ENCODE peak calls at places on chromosomes 6 and 20, in four cellular contexts. M is K562, E is HepG2, B is GM12878. C is an unnamed sample. For H3K27me3, the result is how much of the 10 kb centered on the place peaks cover.

GRCh38 chr20:49029203-49029602 is 16.9 kb upstream of the CSE1L start:
- DNase-seq in M (no peak), E (no peak), B (no peak), C (no peak)

GRCh38 chr6:15330174-15330934 is 84.5 kb downstream of the JARID2 start:
- DNase-seq in M (no peak), E (no peak), B (no peak), C (no peak)

GRCh38 chr6:132464538-132465256 is 48.2 kb downstream of the STX7 start:
- DNase-seq in M (no peak), E (peak), B (no peak), C (no peak)

GRCh38 chr6:150835620-150836019 is 29.9 kb upstream of the MTHFD1L start:
- DNase-seq in M (no peak), E (no peak), B (no peak), C (peak)

GRCh38 chr20:7856756-7857155 is 83.5 kb downstream of the HAO1 start:
- DNase-seq in M (no peak), E (no peak), B (no peak), C (no peak)

GRCh38 chr6:101395345-101395744 is 1.8 kb downstream of the GRIK2 start:
- DNase-seq in M (no peak), E (no peak), B (no peak), C (no peak)

GRCh38 chr6:148345176-148345575 is 2.5 kb downstream of the SASH1 start:
- DNase-seq in M (no peak), E (peak), B (no peak), C (no peak)

GRCh38 chr6:90098025-90098474 is 198.6 kb downstream of the BACH2 start:
- DNase-seq in M (no peak), E (no peak), B (no peak), C (no peak)

GRCh38 chr20:50540620-50541605 is 30.7 kb downstream of the PTPN1 start:
- DNase-seq in M (no peak), E (peak), B (no peak), C (peak)

GRCh38 chr6:36949636-36950035 is 4.9 kb upstream of the PI16 start:
- DNase-seq in M (no peak), E (no peak), B (no peak), C (no peak)

GRCh38 chr6:170316071-170316470 is 9.5 kb downstream of the FAM120B start:
- DNase-seq in M (no peak), E (no peak), B (no peak), C (no peak)

GRCh38 chr20:63025534-63026331 is 19.0 kb upstream of the BHLHE23 start:
- DNase-seq in M (no peak), E (no peak), B (no peak), C (no peak)

GRCh38 chr20:8148501-8148900 is 16.4 kb downstream of the PLCB1 start:
- DNase-seq in M (no peak), E (no peak), B (no peak), C (no peak)

GRCh38 chr6:3407840-3408239 is 49.0 kb downstream of the SLC22A23 start:
- DNase-seq in M (no peak), E (no peak), B (no peak), C (no peak)

GRCh38 chr20:49385471-49385870 is 97.0 kb downstream of the KCNB1 start:
- DNase-seq in M (peak), E (peak), B (no peak), C (peak)

GRCh38 chr6:77883849-77884248 is 231.0 kb downstream of the MEI4 start:
- DNase-seq in M (no peak), E (no peak), B (no peak), C (no peak)

GRCh38 chr6:82988904-82989303 is 76.7 kb downstream of the UBE3D start:
- DNase-seq in M (peak), E (no peak), B (no peak), C (no peak)

GRCh38 chr6:33343953-33344611 is 26.5 kb upstream of the ZBTB22 start:
- DNase-seq in M (no peak), E (no peak), B (no peak), C (no peak)

GRCh38 chr6:69138893-69139494 is 503.9 kb downstream of the ADGRB3 start:
- DNase-seq in M (no peak), E (no peak), B (no peak), C (no peak)

GRCh38 chr6:81876977-81877376 is 124.5 kb upstream of the TENT5A start:
- DNase-seq in M (no peak), E (no peak), B (no peak), C (no peak)

GRCh38 chr6:43870660-43871061 is 100.7 kb downstream of the VEGFA start:
- DNase-seq in M (no peak), E (no peak), B (no peak), C (no peak)

GRCh38 chr6:168988801-168989200 is 264.8 kb downstream of the THBS2 start:
- DNase-seq in M (no peak), E (no peak), B (no peak), C (no peak)

GRCh38 chr6:110693994-110694393 is 121.3 kb downstream of the CDK19 start:
- DNase-seq in M (no peak), E (no peak), B (no peak), C (no peak)

GRCh38 chr20:47749367-47749766 is 35.9 kb downstream of the SULF2 start:
- DNase-seq in M (no peak), E (no peak), B (no peak), C (no peak)

GRCh38 chr6:51865176-51865575 is 222.2 kb downstream of the PKHD1 start:
- DNase-seq in M (no peak), E (no peak), B (no peak), C (no peak)

GRCh38 chr6:45422541-45423110 is 44.9 kb upstream of the SUPT3H start:
- DNase-seq in M (peak), E (no peak), B (no peak), C (no peak)

GRCh38 chr20:51426879-51427624 is 115.5 kb downstream of the NFATC2 start:
- DNase-seq in M (no peak), E (peak), B (no peak), C (no peak)

GRCh38 chr20:35971981-35972380 is 3.6 kb downstream of the CNBD2 start:
- DNase-seq in M (no peak), E (no peak), B (no peak), C (no peak)

GRCh38 chr6:135750081-135750480 is 101.4 kb upstream of the PDE7B start:
- DNase-seq in M (no peak), E (no peak), B (no peak), C (no peak)

GRCh38 chr20:49969946-49970345 is 12.8 kb upstream of the SNAI1 start:
- DNase-seq in M (no peak), E (no peak), B (no peak), C (no peak)

GRCh38 chr6:49550413-49551125 is at the start of gene C6orf141:
- DNase-seq in M (no peak), E (no peak), B (no peak), C (peak)

GRCh38 chr6:159303784-159304183 is 134.6 kb downstream of the FNDC1 start:
- DNase-seq in M (no peak), E (no peak), B (no peak), C (no peak)

GRCh38 chr6:6695711-6696048 is 107.2 kb downstream of the LY86 start:
- DNase-seq in M (no peak), E (no peak), B (no peak), C (no peak)

DNA sequence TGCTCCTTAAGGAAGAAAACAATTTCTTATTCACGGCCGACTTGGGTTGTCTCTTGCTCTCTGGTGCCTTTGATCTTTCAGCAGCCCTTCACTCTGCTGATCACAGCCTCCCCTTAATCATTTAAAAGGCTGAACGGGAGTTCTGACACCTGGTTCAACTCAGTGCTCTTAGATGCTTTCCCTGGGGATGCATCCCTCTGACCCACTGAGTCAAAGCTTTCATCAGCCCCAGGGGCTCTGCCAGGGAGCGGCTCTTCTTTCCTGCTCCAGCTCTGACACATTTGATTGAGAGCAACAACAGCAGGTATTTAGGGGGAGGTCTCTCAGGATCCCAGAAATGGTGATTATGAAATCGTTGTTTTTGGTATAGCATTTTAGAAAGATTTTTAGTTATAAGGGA is 79.1 kb upstream of the FYN start:
- DNase-seq in M (no peak), E (no peak), B (no peak), C (no peak)
- TF ChIP-seq CEBPB in M (no peak), E (no peak), B (no peak), C (no peak)

DNA sequence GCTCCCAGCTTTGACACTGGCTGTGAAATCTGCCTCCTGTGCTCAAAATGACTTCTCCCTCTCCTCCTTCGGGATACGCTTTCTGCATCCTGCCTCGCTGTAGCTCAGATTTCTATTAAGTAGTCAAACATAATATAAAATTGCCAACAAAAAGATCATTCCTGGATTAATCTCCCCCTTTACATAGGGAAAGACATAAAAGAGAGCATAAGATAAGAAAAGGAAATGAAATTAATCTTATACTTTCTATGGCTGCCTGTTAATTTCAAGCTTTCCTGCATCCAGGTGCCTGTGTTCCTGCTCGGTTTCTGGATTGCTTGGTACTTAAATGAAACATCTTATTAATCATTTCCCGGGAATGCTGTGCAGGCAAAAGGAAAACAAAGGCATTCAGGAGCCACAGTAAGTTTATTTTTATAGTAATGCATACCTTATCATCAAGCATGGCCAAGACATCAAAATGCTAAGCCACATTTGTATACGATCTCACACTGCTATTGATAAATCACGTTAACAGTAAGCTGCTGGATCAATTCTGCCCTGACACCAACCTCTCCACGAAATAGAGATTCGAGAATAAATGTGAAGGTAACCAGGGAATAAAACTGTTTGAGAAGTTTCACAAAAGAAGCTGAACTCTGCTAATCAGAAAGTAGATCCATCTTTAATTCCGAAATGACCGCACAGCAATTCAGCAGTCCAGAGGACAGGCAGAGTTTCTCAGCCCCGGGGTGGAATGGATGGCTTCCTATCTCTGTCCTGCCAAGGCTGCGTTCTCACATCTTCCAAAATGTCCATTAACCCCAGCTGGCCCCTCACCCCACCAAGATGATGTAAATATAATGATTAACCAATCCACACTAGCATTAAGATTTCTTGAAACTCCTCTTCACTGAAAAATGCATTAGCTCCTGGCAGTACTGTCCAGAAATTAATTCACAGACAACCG is 32.6 kb upstream of the APCDD1L start:
- DNase-seq in M (no peak), E (no peak), B (no peak), C (no peak)
- TF ChIP-seq ZBTB33 in M (no peak), E (no peak), B (no peak), C (no peak)

DNA sequence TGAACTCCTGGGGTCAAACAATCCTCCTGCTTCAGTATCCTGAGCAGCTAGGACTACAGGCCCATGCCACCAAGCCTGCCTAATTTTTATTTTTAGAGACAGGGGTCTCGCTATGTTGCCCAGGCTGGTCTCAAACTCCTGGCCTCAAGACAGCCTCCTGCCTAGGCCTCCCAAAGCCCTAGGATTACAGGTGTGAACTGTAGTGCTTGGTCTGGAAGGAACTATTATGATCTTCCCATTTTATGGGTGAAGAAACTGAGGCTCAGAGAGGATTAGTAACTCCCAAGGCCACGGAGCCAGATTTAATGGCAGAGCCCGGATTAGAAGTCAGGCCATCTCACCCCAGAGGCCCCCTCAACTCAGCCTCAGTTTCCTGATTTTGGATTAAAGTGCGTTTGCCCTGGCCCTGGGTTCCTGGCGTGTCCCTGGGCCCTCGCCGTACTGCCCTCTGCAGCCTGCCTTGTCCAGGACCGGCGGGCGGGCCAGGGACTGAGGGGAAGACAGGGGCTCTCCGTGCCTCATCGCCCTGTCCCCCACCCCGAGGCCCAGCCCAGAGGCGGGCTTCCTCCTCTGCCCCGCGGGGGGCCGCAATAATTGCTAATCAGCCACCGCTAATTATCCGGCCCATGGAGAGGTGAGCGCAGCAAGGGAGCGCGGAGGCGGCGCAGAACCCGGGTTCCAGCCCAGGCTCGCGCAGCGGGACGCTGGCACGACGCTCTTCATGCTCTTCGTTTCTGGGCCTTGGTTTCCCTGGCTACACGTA is 34.9 kb downstream of the CD40 start:
- DNase-seq in M (no peak), E (no peak), B (no peak), C (no peak)
- H3K27me3 ChIP-seq in M (under half), E (under half), B (under half), C (under half)

GRCh38 chr6:118892248-118893094 is 1.5 kb upstream of the ASF1A start:
- DNase-seq in M (peak), E (no peak), B (no peak), C (no peak)
- TF ChIP-seq CEBPB in M (no peak), E (no peak), B (no peak), C (no peak)

GRCh38 chr6:127457444-127458064 is 1.6 kb downstream of the KIAA0408 start:
- DNase-seq in M (no peak), E (no peak), B (no peak), C (no peak)

GRCh38 chr6:127459231-127459641 is at the start of gene KIAA0408:
- DNase-seq in M (peak), E (no peak), B (no peak), C (no peak)

GRCh38 chr6:127458190-127458589 is 999 bp downstream of the KIAA0408 start:
- DNase-seq in M (no peak), E (no peak), B (no peak), C (no peak)

GRCh38 chr6:127460465-127460864 is 1.3 kb upstream of the KIAA0408 start:
- DNase-seq in M (no peak), E (no peak), B (no peak), C (no peak)

DNA sequence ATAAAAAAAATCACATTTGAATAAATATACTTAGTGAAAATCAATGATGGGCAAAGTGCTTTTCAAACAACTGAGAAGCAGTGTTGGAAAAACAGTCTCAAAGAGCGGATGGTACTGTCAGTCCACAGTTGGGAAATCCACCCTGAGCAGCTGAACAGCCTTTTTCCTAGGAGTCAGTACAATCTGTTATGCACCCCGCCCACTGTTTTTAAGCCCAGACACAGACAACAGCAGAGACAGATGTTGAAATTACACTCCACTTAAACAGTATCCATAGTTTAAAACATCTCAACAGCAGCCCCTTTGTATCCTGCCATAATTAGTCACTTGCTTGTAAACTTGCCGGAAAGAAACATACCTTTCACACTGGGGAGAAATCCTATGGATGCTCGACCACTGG is 372 bp downstream of the KIAA0408 start:
- DNase-seq in M (no peak), E (peak), B (no peak), C (no peak)
- TF ChIP-seq ZBTB33 in M (no peak), E (no peak), B (no peak), C (no peak)

DNA sequence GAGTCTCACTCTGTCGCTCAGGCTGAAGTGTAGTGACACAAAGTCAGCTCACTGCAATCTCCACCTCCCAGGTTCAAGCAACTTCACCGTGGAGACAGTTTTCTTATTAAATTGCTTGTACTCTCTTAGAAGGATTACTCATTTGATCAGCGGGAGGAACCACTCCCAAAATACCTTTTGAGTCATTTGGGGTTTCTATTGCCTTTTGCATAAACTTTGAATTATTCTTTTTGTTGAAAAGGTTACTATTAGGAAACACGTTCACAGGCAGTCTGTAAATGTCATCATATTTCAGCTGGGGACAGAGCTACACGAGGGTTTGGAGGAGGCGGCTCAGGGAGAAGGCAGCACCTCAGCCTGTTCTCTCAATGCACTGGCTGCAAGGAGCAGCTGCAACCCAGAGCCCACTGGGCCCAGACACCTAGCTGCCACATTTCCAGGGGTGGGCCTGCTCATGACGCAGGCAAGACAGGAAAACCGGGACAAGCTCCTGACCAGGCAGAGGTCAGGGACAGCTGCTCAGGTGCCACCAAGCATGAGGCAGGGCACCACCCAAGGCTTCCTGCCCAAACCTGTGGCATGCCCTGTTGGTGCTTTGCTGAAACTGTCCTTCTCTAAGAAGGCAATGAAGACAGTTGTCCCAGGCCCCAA is 205.9 kb downstream of the BMP7 start:
- DNase-seq in M (no peak), E (no peak), B (no peak), C (no peak)
- H3K27me3 ChIP-seq in M (under half), E (under half), B (under half), C (under half)

DNA sequence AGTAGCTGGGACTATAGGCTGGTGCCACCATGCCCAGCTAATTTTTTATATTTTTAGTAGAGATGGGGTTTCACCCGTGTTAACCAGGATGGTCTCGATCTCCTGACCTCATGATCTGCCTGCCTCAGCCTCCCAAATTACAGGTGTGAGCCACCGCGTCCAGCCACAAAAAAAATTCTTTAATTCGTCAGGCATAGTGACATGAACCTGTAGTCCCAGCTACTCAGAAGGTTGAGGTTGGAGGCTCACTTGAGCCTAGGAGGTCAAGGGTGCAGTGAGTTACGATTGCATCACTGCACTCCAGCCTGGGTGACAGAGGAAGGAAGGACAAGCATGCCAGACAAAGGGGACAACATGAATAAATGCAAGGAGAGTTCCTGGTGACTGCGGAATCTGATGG is 19.5 kb upstream of the ASXL1 start:
- DNase-seq in M (no peak), E (peak), B (no peak), C (no peak)
- TF ChIP-seq CEBPB in M (peak), E (peak), B (no peak), C (no peak)

C was measured in HCT116.